ENCODE peak calls at places on chromosomes 1 and 21, in five cellular contexts. One of them, this sample, is unnamed.

GRCh38 chr1:56135864-56136147 is 443.6 kb downstream of the PLPP3 start:
- DNase-seq in CD4-positive, alpha-beta T cell: no peak
- DNase-seq in CD8-positive, alpha-beta T cell: no peak
- DNase-seq in transverse colon: no peak
- DNase-seq in CD8-positive, alpha-beta memory T cell: no peak
- DNase-seq in this sample: no peak

GRCh38 chr1:51607676-51608075 is 9.2 kb upstream of the OSBPL9 start:
- DNase-seq in CD4-positive, alpha-beta T cell: no peak
- DNase-seq in CD8-positive, alpha-beta T cell: no peak
- DNase-seq in transverse colon: no peak
- DNase-seq in CD8-positive, alpha-beta memory T cell: no peak
- DNase-seq in this sample: no peak

GRCh38 chr1:3909615-3910014 is 9.5 kb upstream of the C1orf174 start:
- DNase-seq in CD4-positive, alpha-beta T cell: no peak
- DNase-seq in CD8-positive, alpha-beta T cell: no peak
- DNase-seq in transverse colon: no peak
- DNase-seq in CD8-positive, alpha-beta memory T cell: no peak
- DNase-seq in this sample: no peak

GRCh38 chr1:65924471-65924870 is 131.8 kb downstream of the PDE4B start:
- DNase-seq in CD4-positive, alpha-beta T cell: no peak
- DNase-seq in CD8-positive, alpha-beta T cell: no peak
- DNase-seq in transverse colon: no peak
- DNase-seq in CD8-positive, alpha-beta memory T cell: no peak
- DNase-seq in this sample: no peak

GRCh38 chr21:46294647-46295176 is 8.6 kb downstream of the YBEY start:
- DNase-seq in CD4-positive, alpha-beta T cell: no peak
- DNase-seq in CD8-positive, alpha-beta T cell: no peak
- DNase-seq in transverse colon: no peak
- DNase-seq in CD8-positive, alpha-beta memory T cell: no peak
- DNase-seq in this sample: no peak

GRCh38 chr1:221644176-221644510 is 97.7 kb downstream of the DUSP10 start:
- DNase-seq in CD4-positive, alpha-beta T cell: no peak
- DNase-seq in CD8-positive, alpha-beta T cell: no peak
- DNase-seq in transverse colon: no peak
- DNase-seq in CD8-positive, alpha-beta memory T cell: no peak
- DNase-seq in this sample: no peak

GRCh38 chr1:109929588-109930251 is 19.1 kb downstream of the CSF1 start:
- DNase-seq in CD4-positive, alpha-beta T cell: no peak
- DNase-seq in CD8-positive, alpha-beta T cell: no peak
- DNase-seq in transverse colon: no peak
- DNase-seq in CD8-positive, alpha-beta memory T cell: no peak
- DNase-seq in this sample: no peak

GRCh38 chr1:32989160-32989894 is 24.7 kb upstream of the RNF19B start:
- DNase-seq in CD4-positive, alpha-beta T cell: no peak
- DNase-seq in CD8-positive, alpha-beta T cell: no peak
- DNase-seq in transverse colon: peak
- DNase-seq in CD8-positive, alpha-beta memory T cell: no peak
- DNase-seq in this sample: no peak

GRCh38 chr1:243596441-243597183 is 253.4 kb downstream of the AKT3 start:
- DNase-seq in CD4-positive, alpha-beta T cell: no peak
- DNase-seq in CD8-positive, alpha-beta T cell: no peak
- DNase-seq in transverse colon: no peak
- DNase-seq in CD8-positive, alpha-beta memory T cell: no peak
- DNase-seq in this sample: no peak

GRCh38 chr21:43340491-43341348 is 86.2 kb downstream of the SIK1 start:
- DNase-seq in CD4-positive, alpha-beta T cell: no peak
- DNase-seq in CD8-positive, alpha-beta T cell: no peak
- DNase-seq in transverse colon: peak
- DNase-seq in CD8-positive, alpha-beta memory T cell: no peak
- DNase-seq in this sample: no peak
- H3K27ac ChIP-seq in CD4-positive, alpha-beta T cell: no peak
- H3K27ac ChIP-seq in CD8-positive, alpha-beta T cell: no peak
- H3K27ac ChIP-seq in transverse colon: no peak
- H3K27ac ChIP-seq in CD8-positive, alpha-beta memory T cell: no peak
- H3K27ac ChIP-seq in this sample: no peak

GRCh38 chr1:8813991-8814390 is 3.4 kb downstream of the RERE start:
- DNase-seq in CD4-positive, alpha-beta T cell: no peak
- DNase-seq in CD8-positive, alpha-beta T cell: no peak
- DNase-seq in transverse colon: no peak
- DNase-seq in CD8-positive, alpha-beta memory T cell: no peak
- DNase-seq in this sample: no peak
- H3K27ac ChIP-seq in CD4-positive, alpha-beta T cell: no peak
- H3K27ac ChIP-seq in CD8-positive, alpha-beta T cell: no peak
- H3K27ac ChIP-seq in transverse colon: peak
- H3K27ac ChIP-seq in CD8-positive, alpha-beta memory T cell: no peak
- H3K27ac ChIP-seq in this sample: peak

GRCh38 chr1:67717876-67718275 is 32.9 kb downstream of the GADD45A start:
- DNase-seq in CD4-positive, alpha-beta T cell: no peak
- DNase-seq in CD8-positive, alpha-beta T cell: no peak
- DNase-seq in transverse colon: peak
- DNase-seq in CD8-positive, alpha-beta memory T cell: no peak
- DNase-seq in this sample: no peak
- H3K27ac ChIP-seq in CD4-positive, alpha-beta T cell: no peak
- H3K27ac ChIP-seq in CD8-positive, alpha-beta T cell: no peak
- H3K27ac ChIP-seq in transverse colon: no peak
- H3K27ac ChIP-seq in CD8-positive, alpha-beta memory T cell: no peak
- H3K27ac ChIP-seq in this sample: no peak

GRCh38 chr1:205324781-205325180 is 3.2 kb upstream of the NUAK2 start:
- DNase-seq in CD4-positive, alpha-beta T cell: no peak
- DNase-seq in CD8-positive, alpha-beta T cell: no peak
- DNase-seq in transverse colon: no peak
- DNase-seq in CD8-positive, alpha-beta memory T cell: no peak
- DNase-seq in this sample: no peak
- H3K27ac ChIP-seq in CD4-positive, alpha-beta T cell: no peak
- H3K27ac ChIP-seq in CD8-positive, alpha-beta T cell: no peak
- H3K27ac ChIP-seq in transverse colon: no peak
- H3K27ac ChIP-seq in CD8-positive, alpha-beta memory T cell: no peak
- H3K27ac ChIP-seq in this sample: no peak

GRCh38 chr1:38476111-38476783 is 383.3 kb downstream of the RRAGC start:
- DNase-seq in CD4-positive, alpha-beta T cell: no peak
- DNase-seq in CD8-positive, alpha-beta T cell: no peak
- DNase-seq in transverse colon: no peak
- DNase-seq in CD8-positive, alpha-beta memory T cell: no peak
- DNase-seq in this sample: no peak
- H3K27ac ChIP-seq in CD4-positive, alpha-beta T cell: no peak
- H3K27ac ChIP-seq in CD8-positive, alpha-beta T cell: no peak
- H3K27ac ChIP-seq in transverse colon: no peak
- H3K27ac ChIP-seq in CD8-positive, alpha-beta memory T cell: no peak
- H3K27ac ChIP-seq in this sample: no peak

DNA sequence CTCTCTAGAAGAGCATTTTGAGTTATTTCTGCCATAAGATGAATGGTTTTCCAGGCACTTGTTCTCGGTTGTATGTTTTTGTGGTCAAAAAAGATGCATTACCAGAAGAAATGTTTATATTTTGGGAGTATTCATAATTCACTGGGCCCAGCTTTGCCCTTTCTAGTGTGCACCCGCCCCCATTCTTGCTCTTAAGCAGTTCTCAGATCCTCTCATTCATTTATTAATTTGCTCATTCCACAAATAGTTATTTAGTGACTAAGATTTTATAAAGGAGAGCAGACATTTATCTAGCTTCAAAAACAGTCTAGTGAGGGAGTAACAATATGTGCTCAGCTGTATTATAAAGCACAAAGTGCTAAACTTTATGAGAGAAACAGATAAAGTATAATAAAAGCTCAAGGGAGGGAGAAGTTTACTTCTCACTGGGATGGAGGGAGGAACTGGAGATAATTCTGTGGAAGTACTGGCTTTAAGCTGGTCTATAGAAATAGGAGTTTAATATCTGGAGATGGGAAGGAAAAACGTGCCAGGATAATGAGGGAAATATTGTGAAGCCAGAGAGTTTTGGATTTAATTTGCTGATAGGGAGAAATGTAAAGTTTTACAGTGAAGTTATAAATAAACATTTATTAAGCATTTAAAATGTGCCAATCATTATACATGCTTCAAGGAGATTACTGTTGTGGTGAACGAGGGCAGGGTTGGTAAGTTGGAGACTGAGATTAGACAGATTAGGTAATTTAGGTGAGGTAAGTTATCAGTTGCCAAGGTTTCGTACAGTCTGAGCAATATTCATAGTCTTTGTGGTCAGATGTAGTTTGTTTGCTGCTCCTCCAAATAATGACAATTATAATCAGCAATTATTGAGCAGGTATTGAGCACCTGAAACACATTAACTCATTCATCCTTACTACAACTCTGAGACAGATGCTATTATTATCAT is 9.1 kb upstream of the MACF1 start:
- DNase-seq in CD4-positive, alpha-beta T cell: no peak
- DNase-seq in CD8-positive, alpha-beta T cell: no peak
- DNase-seq in transverse colon: no peak
- DNase-seq in CD8-positive, alpha-beta memory T cell: no peak
- DNase-seq in this sample: no peak
- H3K27ac ChIP-seq in CD4-positive, alpha-beta T cell: peak
- H3K27ac ChIP-seq in CD8-positive, alpha-beta T cell: peak
- H3K27ac ChIP-seq in transverse colon: peak
- H3K27ac ChIP-seq in CD8-positive, alpha-beta memory T cell: peak
- H3K27ac ChIP-seq in this sample: peak

GRCh38 chr21:44020551-44020950 is 8.4 kb downstream of the TRAPPC10 start:
- DNase-seq in CD4-positive, alpha-beta T cell: no peak
- DNase-seq in CD8-positive, alpha-beta T cell: no peak
- DNase-seq in transverse colon: no peak
- DNase-seq in CD8-positive, alpha-beta memory T cell: no peak
- DNase-seq in this sample: no peak

GRCh38 chr21:44018813-44019567 is 6.9 kb downstream of the TRAPPC10 start:
- DNase-seq in CD4-positive, alpha-beta T cell: no peak
- DNase-seq in CD8-positive, alpha-beta T cell: no peak
- DNase-seq in transverse colon: no peak
- DNase-seq in CD8-positive, alpha-beta memory T cell: no peak
- DNase-seq in this sample: no peak

GRCh38 chr21:44018127-44018526 is 6.0 kb downstream of the TRAPPC10 start:
- DNase-seq in CD4-positive, alpha-beta T cell: no peak
- DNase-seq in CD8-positive, alpha-beta T cell: no peak
- DNase-seq in transverse colon: no peak
- DNase-seq in CD8-positive, alpha-beta memory T cell: no peak
- DNase-seq in this sample: no peak

GRCh38 chr21:44019568-44019958 is 7.5 kb downstream of the TRAPPC10 start:
- DNase-seq in CD4-positive, alpha-beta T cell: no peak
- DNase-seq in CD8-positive, alpha-beta T cell: no peak
- DNase-seq in transverse colon: no peak
- DNase-seq in CD8-positive, alpha-beta memory T cell: no peak
- DNase-seq in this sample: no peak

DNA sequence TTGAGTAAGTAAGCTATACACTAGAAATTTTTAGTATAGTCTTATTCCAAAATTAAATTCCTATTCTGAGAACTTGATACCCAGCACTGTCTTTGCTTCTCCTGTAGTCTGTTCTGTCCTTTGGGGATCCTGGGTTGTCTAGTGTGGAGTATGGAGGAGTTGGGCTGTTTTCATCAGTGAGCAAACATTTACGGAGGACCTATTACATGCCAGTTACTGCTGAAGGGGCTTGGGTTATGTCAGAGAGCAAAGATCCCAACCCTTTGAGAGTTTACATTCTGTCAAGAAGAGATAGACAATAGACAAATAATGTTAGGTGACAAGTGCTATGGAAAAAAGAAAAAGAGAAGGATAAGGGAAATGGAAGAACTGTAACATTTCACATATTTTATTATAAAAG is 9.0 kb downstream of the TRAPPC10 start:
- DNase-seq in CD4-positive, alpha-beta T cell: no peak
- DNase-seq in CD8-positive, alpha-beta T cell: no peak
- DNase-seq in transverse colon: no peak
- DNase-seq in CD8-positive, alpha-beta memory T cell: no peak
- DNase-seq in this sample: no peak
- H3K27ac ChIP-seq in CD4-positive, alpha-beta T cell: peak
- H3K27ac ChIP-seq in CD8-positive, alpha-beta T cell: peak
- H3K27ac ChIP-seq in transverse colon: peak
- H3K27ac ChIP-seq in CD8-positive, alpha-beta memory T cell: peak
- H3K27ac ChIP-seq in this sample: no peak